ENCODE peak calls at places on chromosome 18, in six cellular contexts. T is BE2C; Q is BJ; X is endodermal cell; O is CD8-positive, alpha-beta T cell; K is neural progenitor cell. J is an unnamed sample.

GRCh38 chr18:3283908-3284307 is 22.0 kb downstream of the MYL12B start:
- DNase-seq in T (peak), Q (no peak), X (no peak), O (no peak), K (peak), J (no peak)

GRCh38 chr18:36688020-36688965 is 140.5 kb downstream of the TPGS2 start:
- DNase-seq in T (peak), Q (no peak), X (peak), O (peak), K (peak), J (no peak)

GRCh38 chr18:36724591-36725001 is 104.2 kb downstream of the TPGS2 start:
- DNase-seq in T (no peak), Q (no peak), X (no peak), O (no peak), K (no peak), J (no peak)

GRCh38 chr18:9334351-9335254 is at the start of gene TWSG1:
- DNase-seq in T (peak), Q (peak), X (peak), O (peak), K (peak), J (peak)

GRCh38 chr18:9698497-9698896 is 9.6 kb upstream of the RAB31 start:
- DNase-seq in T (no peak), Q (no peak), X (no peak), O (no peak), K (no peak), J (no peak)

GRCh38 chr18:49849331-49850217 is 36.2 kb upstream of the ACAA2 start:
- DNase-seq in T (peak), Q (peak), X (peak), O (no peak), K (peak), J (no peak)

GRCh38 chr18:9535430-9535972 is 60.2 kb downstream of the RALBP1 start:
- DNase-seq in T (no peak), Q (peak), X (no peak), O (no peak), K (peak), J (no peak)

GRCh38 chr18:27491772-27492171 is 306.7 kb upstream of the CHST9 start:
- DNase-seq in T (no peak), Q (no peak), X (peak), O (no peak), K (no peak), J (no peak)

GRCh38 chr18:9808530-9809241 is 77.1 kb upstream of the TXNDC2 start:
- DNase-seq in T (no peak), Q (no peak), X (peak), O (no peak), K (peak), J (no peak)

GRCh38 chr18:4107049-4107459 is 348.1 kb downstream of the DLGAP1 start:
- DNase-seq in T (no peak), Q (no peak), X (no peak), O (no peak), K (peak), J (no peak)

GRCh38 chr18:24370120-24370519 is 27.5 kb downstream of the OSBPL1A start:
- DNase-seq in T (no peak), Q (no peak), X (no peak), O (no peak), K (no peak), J (no peak)

GRCh38 chr18:35143615-35144596 is 96.9 kb upstream of the ZNF397 start:
- DNase-seq in T (peak), Q (no peak), X (peak), O (peak), K (peak), J (peak)

GRCh38 chr18:31274915-31275314 is 43.0 kb upstream of the DSG1 start:
- DNase-seq in T (no peak), Q (no peak), X (no peak), O (no peak), K (no peak), J (no peak)

GRCh38 chr18:34870916-34871315 is 160.8 kb downstream of the DTNA start:
- DNase-seq in T (no peak), Q (no peak), X (no peak), O (no peak), K (peak), J (no peak)

GRCh38 chr18:54774971-54775665 is 53.2 kb upstream of the RAB27B start:
- DNase-seq in T (peak), Q (no peak), X (no peak), O (no peak), K (no peak), J (no peak)

GRCh38 chr18:31049189-31049588 is 6.6 kb upstream of the DSC3 start:
- DNase-seq in T (peak), Q (no peak), X (no peak), O (no peak), K (no peak), J (no peak)

GRCh38 chr18:29003194-29003593 is 826.3 kb upstream of the CDH2 start:
- DNase-seq in T (no peak), Q (no peak), X (no peak), O (no peak), K (no peak), J (no peak)

GRCh38 chr18:44899832-44900231 is 219.1 kb downstream of the SETBP1 start:
- DNase-seq in T (no peak), Q (no peak), X (no peak), O (no peak), K (no peak), J (no peak)
- TF ChIP-seq CTCF in T (peak), Q (no peak), X (peak), O (no peak), K (no peak), J (no peak)

GRCh38 chr18:47899107-47899840 is 31.2 kb downstream of the SMAD2 start:
- DNase-seq in T (no peak), Q (no peak), X (no peak), O (no peak), K (peak), J (no peak)
- TF ChIP-seq CTCF in T (no peak), Q (no peak), X (peak), O (no peak), K (peak), J (peak)

GRCh38 chr18:56118422-56118821 is 520.0 kb downstream of the TXNL1 start:
- DNase-seq in T (no peak), Q (no peak), X (no peak), O (no peak), K (no peak), J (no peak)

GRCh38 chr18:56115072-56116038 is 523.0 kb downstream of the TXNL1 start:
- DNase-seq in T (no peak), Q (no peak), X (no peak), O (no peak), K (no peak), J (no peak)

GRCh38 chr18:56124186-56124585 is 514.2 kb downstream of the TXNL1 start:
- DNase-seq in T (no peak), Q (peak), X (no peak), O (no peak), K (no peak), J (no peak)

GRCh38 chr18:56121669-56122068 is 516.7 kb downstream of the TXNL1 start:
- DNase-seq in T (no peak), Q (no peak), X (no peak), O (no peak), K (no peak), J (no peak)

GRCh38 chr18:56120781-56121180 is 517.6 kb downstream of the TXNL1 start:
- DNase-seq in T (no peak), Q (no peak), X (no peak), O (no peak), K (no peak), J (no peak)
- TF ChIP-seq CTCF in T (no peak), Q (no peak), X (no peak), O (no peak), K (no peak), J (no peak)

GRCh38 chr18:63953811-63954210 is 4.7 kb downstream of the HMSD start:
- DNase-seq in T (no peak), Q (no peak), X (no peak), O (no peak), K (no peak), J (no peak)

GRCh38 chr18:63949068-63949737 is at the start of gene HMSD:
- DNase-seq in T (peak), Q (no peak), X (peak), O (peak), K (peak), J (no peak)

GRCh38 chr18:63956755-63957154 is 7.7 kb downstream of the HMSD start:
- DNase-seq in T (no peak), Q (peak), X (no peak), O (no peak), K (no peak), J (no peak)

GRCh38 chr18:63947051-63947790 is 1.9 kb upstream of the HMSD start:
- DNase-seq in T (no peak), Q (no peak), X (no peak), O (no peak), K (no peak), J (no peak)

GRCh38 chr18:63951302-63951705 is 2.2 kb downstream of the HMSD start:
- DNase-seq in T (no peak), Q (no peak), X (no peak), O (no peak), K (no peak), J (no peak)
- TF ChIP-seq CTCF in T (no peak), Q (peak), X (peak), O (no peak), K (no peak), J (no peak)

DNA sequence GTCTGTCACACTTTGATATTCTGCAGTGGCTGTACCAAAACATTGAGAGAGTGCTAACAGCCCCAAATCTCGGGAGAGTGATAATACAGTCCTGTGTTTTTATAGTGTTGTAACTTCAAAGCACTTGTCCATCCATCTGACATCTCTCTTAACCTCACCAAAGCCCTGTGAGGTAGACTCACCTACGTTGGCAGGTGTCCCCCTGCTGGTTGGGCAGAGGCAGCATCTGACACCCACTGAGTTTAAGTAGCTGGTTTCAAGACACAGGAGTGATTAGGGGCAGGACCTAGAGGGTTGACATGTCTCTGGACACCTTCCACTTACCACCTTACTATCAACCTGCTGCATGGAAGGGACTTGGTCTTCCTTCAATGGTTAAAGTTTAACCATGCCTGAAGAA is 22.9 kb downstream of the COLEC12 start:
- DNase-seq in T (no peak), Q (no peak), X (no peak), O (no peak), K (no peak), J (no peak)
- TF ChIP-seq CTCF in T (peak), Q (no peak), X (peak), O (no peak), K (peak), J (peak)

DNA sequence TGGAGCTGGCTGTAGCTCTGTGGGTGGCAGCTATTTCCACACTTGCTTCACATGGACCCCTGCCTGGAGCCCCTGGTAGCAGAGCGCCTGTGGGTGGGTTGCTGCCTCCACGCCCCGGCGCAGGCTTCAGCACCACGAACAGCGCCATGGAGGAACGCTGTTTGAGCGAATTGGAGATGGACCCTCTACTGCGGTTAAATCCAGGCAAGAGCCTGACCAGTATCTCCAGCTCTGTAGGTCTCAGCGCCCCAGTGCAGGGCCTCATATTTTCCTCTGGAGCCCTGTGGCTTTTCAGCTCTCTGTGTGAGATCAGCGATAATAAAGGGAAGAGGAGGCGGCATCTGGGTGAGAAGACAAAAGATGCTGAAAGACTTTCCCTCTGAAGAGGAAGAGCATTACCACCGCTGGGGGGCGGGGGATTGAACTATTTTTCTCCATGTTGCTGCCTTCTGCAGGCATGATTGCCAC is 12.0 kb downstream of the ONECUT2 start:
- DNase-seq in T (no peak), Q (no peak), X (peak), O (no peak), K (peak), J (no peak)
- TF ChIP-seq CTCF in T (peak), Q (no peak), X (peak), O (no peak), K (peak), J (no peak)

GRCh38 chr18:23239350-23239692 is 104.0 kb downstream of the CABLES1 start:
- DNase-seq in T (no peak), Q (no peak), X (no peak), O (no peak), K (no peak), J (no peak)

GRCh38 chr18:23238152-23238531 is 102.9 kb downstream of the CABLES1 start:
- DNase-seq in T (no peak), Q (no peak), X (no peak), O (no peak), K (no peak), J (no peak)

GRCh38 chr18:23236876-23237468 is 101.7 kb downstream of the CABLES1 start:
- DNase-seq in T (no peak), Q (no peak), X (no peak), O (no peak), K (no peak), J (no peak)

GRCh38 chr18:23238651-23239349 is 103.5 kb downstream of the CABLES1 start:
- DNase-seq in T (no peak), Q (no peak), X (no peak), O (no peak), K (no peak), J (no peak)

DNA sequence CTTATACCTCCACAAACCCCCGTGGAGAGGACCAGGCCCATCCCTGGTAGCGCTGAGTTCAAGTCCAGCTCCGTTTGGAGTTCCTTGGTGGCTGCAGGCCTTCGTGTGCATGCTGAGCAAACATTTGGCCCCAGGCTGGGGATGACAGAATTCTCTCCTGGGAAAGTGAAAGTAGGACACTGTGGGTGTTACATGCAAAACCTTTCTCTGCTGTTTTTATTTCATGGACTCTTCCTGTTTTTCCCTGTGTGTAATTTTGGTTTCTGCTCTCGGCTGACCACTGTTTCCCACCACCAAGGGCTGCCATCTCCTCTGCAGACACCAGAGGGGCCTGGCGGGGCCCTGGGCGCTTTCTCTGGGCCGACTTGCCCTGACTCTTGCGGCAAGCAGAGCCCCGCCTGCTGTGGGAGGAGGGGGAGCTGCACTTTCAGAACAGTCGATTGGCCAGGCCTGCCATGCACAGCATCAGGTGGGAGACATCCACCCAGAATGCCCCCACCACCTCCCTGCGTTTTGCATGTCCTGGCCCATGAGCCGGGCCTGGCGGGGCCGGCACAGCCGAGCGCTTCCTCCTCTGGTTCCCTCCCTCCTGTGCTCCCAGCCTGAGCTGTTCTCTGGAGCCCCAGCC is 102.4 kb downstream of the CABLES1 start:
- DNase-seq in T (no peak), Q (no peak), X (peak), O (no peak), K (peak), J (no peak)
- TF ChIP-seq CTCF in T (no peak), Q (peak), X (peak), O (no peak), K (peak), J (no peak)

GRCh38 chr18:51151568-51152511 is 45.6 kb downstream of the MEX3C start:
- DNase-seq in T (no peak), Q (no peak), X (no peak), O (peak), K (no peak), J (no peak)
- TF ChIP-seq CTCF in T (no peak), Q (no peak), X (peak), O (peak), K (no peak), J (no peak)

GRCh38 chr18:73891572-73892421 is 255.8 kb downstream of the FBXO15 start:
- DNase-seq in T (no peak), Q (no peak), X (peak), O (no peak), K (peak), J (no peak)
- TF ChIP-seq CTCF in T (no peak), Q (peak), X (peak), O (no peak), K (peak), J (no peak)

DNA sequence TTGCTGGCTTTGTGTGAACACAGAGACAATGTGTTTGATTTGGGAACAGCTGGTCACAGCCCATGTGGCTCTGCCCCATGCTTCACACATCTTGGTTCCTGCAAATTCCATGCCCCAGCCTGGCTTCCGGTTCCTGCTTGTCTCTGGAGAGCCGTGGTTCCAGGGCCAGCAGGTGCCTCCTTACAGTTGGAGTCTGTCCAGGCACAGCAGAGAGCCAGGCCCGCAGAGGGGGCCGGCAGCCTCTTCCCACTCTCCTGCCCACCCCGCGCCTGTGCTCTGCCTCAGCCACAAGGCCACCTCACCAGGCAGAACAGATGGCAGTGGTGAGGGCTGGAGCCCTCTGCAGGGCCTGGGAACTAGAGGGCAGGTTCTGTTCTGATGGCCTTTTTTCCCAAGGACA is 81.5 kb downstream of the LDLRAD4 start:
- DNase-seq in T (peak), Q (no peak), X (peak), O (no peak), K (no peak), J (no peak)
- TF ChIP-seq CTCF in T (no peak), Q (no peak), X (no peak), O (no peak), K (no peak), J (no peak)